ENCODE peak calls at places on chromosome 22, in six cellular contexts. V is WERI-Rb-1, K is heart left ventricle, E is right lobe of liver, B is fibroblast of villous mesenchyme, I is fibroblast of pulmonary artery. D is an unnamed sample.

GRCh38 chr22:46452195-46453005 is 85.0 kb downstream of the CELSR1 start:
- DNase-seq in E (no peak), V (no peak), I (no peak), K (no peak), B (no peak), D (no peak)

GRCh38 chr22:46045459-46046298 is 68.7 kb upstream of the WNT7B start:
- DNase-seq in B (no peak), K (no peak), V (no peak), E (peak; percentile 85), I (no peak), D (no peak)

GRCh38 chr22:19483481-19484244 is 3.9 kb downstream of the CDC45 start:
- DNase-seq in I (peak; percentile 96), K (no peak), V (no peak), E (peak; percentile 35), B (peak; percentile 96), D (peak; percentile 61)

GRCh38 chr22:22955866-22956535 is 68.4 kb downstream of the IGLL5 start:
- DNase-seq in B (peak; percentile 71), E (peak; percentile 74), K (peak; percentile 42), V (peak; percentile 68), I (peak; percentile 81), D (peak; percentile 74)

GRCh38 chr22:22770280-22770871 is 117.2 kb upstream of the IGLL5 start:
- DNase-seq in V (peak; percentile 71), B (peak; percentile 20), K (no peak), I (peak; percentile 31), E (peak; percentile 76), D (no peak)

GRCh38 chr22:39773976-39774539 is 119.5 kb downstream of the ENTHD1 start:
- DNase-seq in V (no peak), B (peak; percentile 16), K (no peak), E (no peak), I (no peak), D (no peak)

GRCh38 chr22:22865311-22866072 is 22.1 kb upstream of the IGLL5 start:
- DNase-seq in I (peak; percentile 27), K (no peak), E (no peak), V (no peak), B (no peak), D (no peak)

GRCh38 chr22:22578702-22579424 is 19.8 kb upstream of the PRAME start:
- DNase-seq in V (peak; percentile 87), I (peak; percentile 54), E (no peak), K (no peak), B (peak; percentile 62), D (peak; percentile 41)

GRCh38 chr22:39148024-39148726 is 4.3 kb downstream of the CBX7 start:
- DNase-seq in I (no peak), K (no peak), V (no peak), B (no peak), E (no peak), D (no peak)

GRCh38 chr22:40289991-40290459 is 56.3 kb upstream of the ADSL start:
- DNase-seq in V (no peak), B (no peak), E (no peak), I (no peak), K (peak; percentile 62), D (no peak)

GRCh38 chr22:32204856-32205722 is at the start of gene RFPL2:
- DNase-seq in V (peak; percentile 71), I (peak; percentile 4), B (peak; percentile 20), K (no peak), E (no peak), D (peak; percentile 1)

DNA sequence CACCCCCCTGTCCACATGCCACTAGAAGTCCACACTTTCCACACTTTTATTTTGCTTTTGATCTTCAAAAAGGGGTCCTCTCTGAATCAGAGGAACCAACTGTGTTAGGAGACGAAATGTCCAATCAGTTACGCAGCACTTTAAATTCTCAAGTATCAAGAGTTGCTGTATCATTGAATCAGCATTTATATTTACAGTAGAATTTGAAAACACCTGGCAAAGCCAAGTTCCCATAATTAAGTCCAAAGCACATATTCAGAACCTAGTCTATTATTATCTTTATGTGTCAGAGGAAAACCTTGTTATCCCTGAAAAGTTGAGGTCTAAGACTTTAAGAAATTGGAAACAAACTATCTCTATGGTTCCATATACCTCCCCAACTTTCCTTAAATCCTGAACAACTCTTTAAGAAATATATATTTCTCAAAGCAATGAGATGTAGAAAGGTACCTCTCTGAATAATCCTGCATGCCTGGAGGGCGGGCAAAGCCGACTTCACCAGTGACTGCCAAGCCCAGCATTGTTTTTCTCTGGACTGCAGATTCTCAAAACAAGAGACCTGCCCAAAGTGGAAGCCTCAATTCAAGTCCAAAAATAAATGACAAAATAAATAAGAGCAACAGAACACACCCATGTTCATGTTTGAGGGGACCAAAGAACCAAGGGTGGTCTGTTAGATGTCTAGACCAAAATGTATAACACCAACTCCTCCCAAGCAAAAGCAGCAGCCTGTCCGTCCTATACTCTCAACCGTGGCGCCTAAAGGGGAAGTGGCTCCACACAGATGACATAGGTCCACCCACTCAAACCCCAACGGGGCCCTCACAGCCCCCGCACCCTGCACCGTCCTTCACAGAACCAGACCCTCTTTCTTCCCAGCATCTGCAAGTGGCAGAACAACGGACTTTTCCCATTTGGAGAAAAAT is 76.0 kb upstream of the ARFGAP3 start:
- DNase-seq in E (peak; percentile 27), B (no peak), V (no peak), I (no peak), K (no peak), D (peak; percentile 33)
- H3K4me3 ChIP-seq in E (no peak overlapping the region), B (no peak overlapping the region), V (no peak overlapping the region), I (peak overlapping the region; percentile 24), K (no peak overlapping the region), D (peak overlapping the region; percentile 38)

DNA sequence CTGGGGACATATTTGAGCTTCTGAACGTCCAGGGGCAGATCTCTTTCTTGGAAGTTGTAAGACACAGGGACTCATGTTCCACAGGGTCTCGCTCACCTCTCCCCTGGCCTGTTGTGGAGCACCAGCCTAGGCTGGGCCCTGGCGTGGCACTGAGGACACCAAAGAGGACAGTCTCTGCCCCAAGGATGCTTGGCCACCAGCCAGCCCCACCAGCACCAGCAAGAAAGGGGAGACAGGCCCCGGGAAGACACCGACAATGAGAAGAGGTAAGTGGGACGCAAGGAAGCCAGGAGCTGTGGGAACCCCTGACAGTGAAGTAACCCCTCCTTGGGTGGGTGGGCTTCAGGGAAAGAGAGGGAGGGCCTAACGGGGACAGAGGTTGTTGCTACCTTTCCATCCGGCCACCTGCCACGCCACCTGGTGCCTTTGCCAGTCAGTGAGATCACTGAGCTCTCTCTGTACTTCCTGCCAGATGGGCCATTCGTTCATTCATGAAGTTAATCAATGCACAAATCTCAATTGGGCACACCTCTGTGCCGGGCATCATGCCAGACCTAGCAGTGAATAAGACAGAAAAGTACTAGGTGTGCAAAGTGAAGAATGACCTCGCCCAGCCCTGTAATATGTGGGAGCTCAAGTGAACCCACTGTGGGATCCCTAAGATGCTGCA is 11.1 kb downstream of the APOL5 start:
- DNase-seq in E (peak; percentile 63), I (no peak), V (no peak), B (no peak), K (no peak), D (no peak)
- TF ChIP-seq CTCF in E (peak; percentile 10), I (no peak), V (no peak), B (no peak), K (no peak), D (no peak)

DNA sequence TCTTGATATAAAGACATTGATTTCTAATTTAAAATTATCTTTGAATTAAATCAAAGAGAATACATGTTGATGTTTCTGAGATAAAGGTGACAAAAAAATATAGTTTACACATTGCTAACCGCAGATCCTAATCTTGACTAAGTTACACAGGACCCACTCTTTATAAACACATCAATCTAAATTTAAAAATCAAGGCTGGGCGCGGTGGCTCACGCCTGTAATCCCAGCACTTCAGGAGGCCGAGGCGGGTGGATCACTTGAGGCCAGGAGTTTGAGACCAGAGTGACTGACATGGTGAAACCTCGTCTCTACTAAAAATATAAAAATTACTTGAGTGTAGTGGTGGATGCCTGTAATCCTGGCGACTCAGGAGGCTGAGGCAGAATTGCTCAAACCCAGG is 1.9 kb downstream of the ARFGAP3 start:
- DNase-seq in E (no peak), B (no peak), I (no peak), V (no peak), K (no peak), D (no peak)
- H3K4me3 ChIP-seq in E (peak overlapping the region; percentile 94), B (peak overlapping the region; percentile 89), I (peak overlapping the region; percentile 94), V (no peak overlapping the region), K (no peak overlapping the region), D (peak overlapping the region; percentile 95)

DNA sequence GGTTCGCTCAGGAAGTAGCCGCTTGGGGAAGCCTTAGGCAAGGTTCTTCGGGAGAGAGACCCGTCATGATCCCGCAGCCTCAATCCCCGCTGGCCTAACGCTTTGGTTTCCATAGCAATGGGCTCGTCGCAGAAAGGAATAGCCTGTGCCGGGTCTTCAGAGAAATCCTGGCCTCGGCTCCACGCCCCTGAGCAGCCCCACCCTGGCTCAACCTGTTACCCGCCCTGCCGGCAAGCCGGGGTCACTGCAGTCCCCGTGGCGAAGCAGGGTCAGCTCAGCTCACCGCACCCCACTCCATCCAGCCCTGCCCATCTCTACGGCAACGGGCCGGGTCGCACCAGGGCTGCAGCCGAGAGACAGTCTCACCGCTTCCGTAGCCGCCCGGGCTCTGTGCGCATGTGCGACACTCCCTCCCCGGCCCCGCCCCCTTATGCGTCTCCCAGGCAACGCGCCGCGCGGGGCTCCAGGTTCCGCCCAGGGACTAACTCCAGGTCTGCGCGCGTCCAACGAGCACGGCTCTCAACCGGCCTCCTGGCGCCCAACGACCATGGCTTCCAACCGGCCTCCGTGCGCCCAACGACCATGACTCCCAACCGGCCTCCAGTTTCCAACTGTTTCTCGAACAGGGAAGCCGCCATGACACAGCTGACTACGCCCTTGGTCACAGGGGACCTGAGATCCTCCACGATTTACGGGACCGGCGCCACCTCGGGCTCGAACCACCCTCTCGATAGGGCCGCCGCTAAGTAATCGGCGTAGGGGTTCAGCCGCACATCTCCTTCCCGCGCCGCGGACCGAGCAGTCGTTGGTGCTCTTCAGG is at the start of gene DUSP18:
- DNase-seq in I (peak; percentile 89), V (peak; percentile 97), B (peak; percentile 91), E (peak; percentile 97), K (peak; percentile 98), D (peak; percentile 82)
- TF ChIP-seq CTCF in I (peak; percentile 9), V (peak; percentile 59), B (peak; percentile 37), E (peak; percentile 6), K (peak; percentile 53), D (peak; percentile 38)

DNA sequence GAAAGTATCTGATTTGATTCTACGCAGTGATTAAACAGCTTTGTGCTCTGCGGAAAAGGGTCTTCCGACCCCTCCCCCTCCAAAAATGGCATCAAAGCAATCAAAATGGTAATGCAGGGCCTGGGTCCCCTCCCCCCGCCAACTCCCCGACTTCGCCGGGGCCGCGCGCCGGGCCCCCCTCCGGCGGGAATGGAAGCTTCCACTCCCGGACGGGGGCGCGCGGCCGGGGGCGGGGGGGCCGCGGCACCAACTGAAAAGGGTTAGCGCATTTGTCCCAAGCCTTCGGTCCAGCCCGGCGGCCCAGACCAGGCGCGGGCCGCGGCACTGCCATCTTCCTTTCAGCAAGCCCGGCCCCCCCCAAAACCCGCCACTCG is 2.9 kb downstream of the PHF21B start:
- DNase-seq in V (peak; percentile 74), B (no peak), I (no peak), K (no peak), E (no peak), D (no peak)
- H3K4me3 ChIP-seq in V (peak overlapping the region; percentile 49), B (no peak overlapping the region), I (no peak overlapping the region), K (peak overlapping the region; percentile 29), E (no peak overlapping the region), D (no peak overlapping the region)

DNA sequence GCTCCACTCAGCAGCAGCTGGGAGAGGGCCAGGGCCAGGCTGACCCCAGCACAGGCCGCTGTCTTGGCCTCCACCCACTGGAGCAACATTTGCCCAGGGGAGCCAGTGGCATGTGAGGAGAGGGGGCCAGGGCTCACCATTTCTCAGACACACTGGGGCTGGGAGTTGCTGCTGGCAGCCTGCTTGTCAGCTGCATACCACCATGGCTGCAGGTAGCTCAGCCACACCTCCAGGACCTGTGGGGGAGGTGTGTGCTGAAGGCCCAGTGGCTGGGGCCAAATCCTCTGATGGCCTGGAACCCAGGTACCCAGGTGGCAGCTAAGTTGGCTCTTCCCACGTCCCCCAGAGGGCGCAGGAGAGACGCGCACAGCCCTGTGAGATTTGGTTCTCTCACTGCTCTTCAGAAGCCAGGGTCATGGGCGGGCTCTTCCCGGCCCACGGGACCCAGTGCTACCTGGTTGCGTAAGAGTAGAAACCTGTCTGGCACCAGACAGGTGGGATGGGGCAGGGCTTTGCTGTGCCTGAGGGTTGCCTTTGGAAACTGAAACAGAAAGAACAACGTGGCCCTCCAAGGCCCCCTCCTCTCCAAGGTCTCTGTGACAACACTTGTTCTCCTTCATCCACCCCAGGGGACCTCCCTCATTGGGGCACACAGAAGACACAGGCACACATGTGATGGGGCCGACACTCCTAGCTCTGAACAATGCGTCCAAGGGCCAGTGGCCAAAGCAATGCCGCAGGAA is 98.8 kb downstream of the MED15 start:
- DNase-seq in B (peak; percentile 66), I (peak; percentile 79), K (no peak), E (peak; percentile 89), V (peak; percentile 79), D (peak; percentile 48)
- TF ChIP-seq CTCF in B (peak; percentile 78), I (peak; percentile 88), K (peak; percentile 58), E (peak; percentile 74), V (peak; percentile 96), D (peak; percentile 69)